ENCODE peak calls at places on chromosomes 13 and 19, in seven cellular contexts. V is A673, P is cardiac muscle cell, B is keratinocyte, C is tibial nerve, N is heart left ventricle, K is aorta. Q is an unnamed sample.

GRCh38 chr19:39412867-39413268 is 399 bp downstream of the PLEKHG2 start:
- DNase-seq in N (no peak), K (no peak), B (no peak), P (no peak), C (no peak), V (no peak), Q (no peak)

GRCh38 chr13:78993792-78994191 is 334.8 kb upstream of the OBI1 start:
- DNase-seq in C (no peak), K (no peak), N (no peak), P (no peak), V (peak; percentile 14), B (no peak), Q (no peak)

GRCh38 chr13:50612717-50613116 is 230.8 kb downstream of the DLEU7 start:
- DNase-seq in V (no peak), B (no peak), N (no peak), K (no peak), C (no peak), P (no peak), Q (no peak)

GRCh38 chr13:76790519-76791289 is 95.5 kb downstream of the KCTD12 start:
- DNase-seq in C (no peak), B (no peak), P (peak; percentile 51), N (no peak), K (no peak), V (no peak), Q (no peak)

GRCh38 chr19:15828121-15828620 is 12.7 kb upstream of the OR10H1 start:
- DNase-seq in C (no peak), N (no peak), K (no peak), P (no peak), B (no peak), V (no peak), Q (no peak)

GRCh38 chr13:46051958-46052313 is 610 bp downstream of the ZC3H13 start:
- DNase-seq in P (no peak), C (no peak), K (no peak), N (no peak), B (no peak), V (no peak), Q (no peak)

GRCh38 chr13:30720470-30720869 is 14.9 kb upstream of the ALOX5AP start:
- DNase-seq in P (no peak), B (no peak), K (no peak), V (no peak), C (no peak), N (no peak), Q (no peak)

GRCh38 chr13:42893346-42893745 is 98.7 kb downstream of the EPSTI1 start:
- DNase-seq in V (no peak), B (no peak), P (peak; percentile 60), C (no peak), K (no peak), N (no peak), Q (no peak)

GRCh38 chr13:95367309-95367843 is 66.1 kb upstream of the ABCC4 start:
- DNase-seq in K (no peak), V (peak; percentile 83), C (no peak), P (no peak), N (no peak), B (no peak), Q (no peak)

GRCh38 chr19:35509861-35510625 is 3.4 kb downstream of the DMKN start:
- DNase-seq in V (peak; percentile 56), N (peak; percentile 86), B (peak; percentile 78), C (peak; percentile 33), P (peak; percentile 61), K (peak; percentile 94), Q (no peak)

GRCh38 chr19:34319785-34320184 is 45.2 kb upstream of the GPI start:
- DNase-seq in N (no peak), C (no peak), B (no peak), V (no peak), P (no peak), K (no peak), Q (no peak)

GRCh38 chr13:107964356-107964755 is 251.0 kb downstream of the LIG4 start:
- DNase-seq in V (peak; percentile 19), P (peak; percentile 1), C (no peak), N (no peak), K (no peak), B (no peak), Q (no peak)

GRCh38 chr13:32676242-32676641 is 90.0 kb downstream of the PDS5B start:
- DNase-seq in V (no peak), P (no peak), K (no peak), B (no peak), C (no peak), N (no peak), Q (no peak)

GRCh38 chr19:46618670-46619231 is 6.1 kb downstream of the PTGIR start:
- DNase-seq in V (peak; percentile 62), P (peak; percentile 76), N (peak; percentile 14), K (no peak), C (no peak), B (no peak), Q (no peak)

GRCh38 chr13:95497307-95497943 is 55.1 kb upstream of the CLDN10 start:
- DNase-seq in N (peak; percentile 68), K (no peak), P (no peak), B (no peak), V (no peak), C (no peak), Q (no peak)

GRCh38 chr13:42039457-42039945 is 8.9 kb upstream of the DGKH start:
- DNase-seq in C (no peak), N (no peak), K (no peak), P (no peak), V (no peak), B (no peak), Q (no peak)

GRCh38 chr13:74026753-74027152 is 107.5 kb downstream of the KLF12 start:
- DNase-seq in V (peak; percentile 25), P (peak; percentile 4), C (no peak), K (no peak), N (no peak), B (no peak), Q (no peak)

GRCh38 chr13:27200413-27201066 is 28.9 kb upstream of the USP12 start:
- DNase-seq in C (no peak), P (no peak), K (no peak), V (no peak), B (no peak), N (no peak), Q (no peak)

GRCh38 chr13:87535911-87536310 is 135.3 kb upstream of the SLITRK5 start:
- DNase-seq in C (no peak), B (peak; percentile 36), N (no peak), K (no peak), P (no peak), V (no peak), Q (no peak)

GRCh38 chr13:39016789-39017188 is 21.1 kb downstream of the PROSER1 start:
- DNase-seq in P (peak; percentile 51), N (no peak), C (no peak), V (peak; percentile 56), K (no peak), B (no peak), Q (no peak)

GRCh38 chr13:57829496-57829895 is 198.0 kb downstream of the PCDH17 start:
- DNase-seq in P (no peak), N (no peak), K (no peak), V (no peak), B (no peak), C (no peak), Q (no peak)

GRCh38 chr13:42812311-42812710 is 30.9 kb downstream of the FAM216B start:
- DNase-seq in N (no peak), B (no peak), K (no peak), P (peak; percentile 26), V (no peak), C (no peak), Q (no peak)

DNA sequence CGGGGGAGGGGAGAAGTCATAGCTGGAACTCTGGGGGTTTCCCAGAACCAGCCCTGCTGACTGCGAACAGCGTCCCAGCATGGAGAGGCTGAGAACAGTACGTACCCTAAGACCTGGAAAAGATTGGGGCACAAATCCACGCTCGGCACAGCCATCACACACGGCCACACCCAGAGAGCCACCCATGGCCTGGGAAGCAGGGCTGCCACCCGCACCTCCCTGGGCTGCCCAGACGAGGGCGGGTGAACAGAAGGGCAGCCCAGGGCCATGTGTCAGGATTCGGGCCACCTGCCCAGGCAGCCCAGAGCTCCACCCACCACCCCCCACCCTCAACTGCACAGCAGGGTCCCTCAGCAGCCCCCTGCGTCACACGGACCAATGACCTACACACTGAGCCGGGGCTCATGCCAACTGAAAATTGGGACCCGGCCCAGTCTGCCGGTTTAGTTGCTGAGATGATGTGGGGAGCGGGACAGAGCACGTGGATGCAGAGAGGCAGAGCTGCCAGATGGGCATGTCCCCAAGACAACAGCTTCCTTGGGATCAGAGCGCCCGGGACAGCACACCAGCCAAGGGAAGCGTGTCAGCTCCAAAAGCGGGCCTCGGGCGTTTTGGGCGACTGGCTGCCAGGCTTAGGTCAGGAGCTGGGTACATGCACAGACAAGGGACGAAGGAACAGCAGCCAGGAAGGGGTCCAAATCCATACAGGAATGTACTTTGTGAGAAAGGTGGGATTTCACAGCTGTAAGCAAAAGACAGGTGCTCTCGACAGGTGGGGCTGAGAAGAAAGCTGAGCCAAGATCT is 8.4 kb downstream of the UBXN6 start:
- DNase-seq in V (no peak), K (no peak), P (no peak), C (no peak), B (no peak), N (peak; percentile 82), Q (no peak)
- H3K27ac ChIP-seq in V (no peak overlapping the region), K (no peak overlapping the region), P (no peak overlapping the region), C (no peak overlapping the region), B (no peak overlapping the region), N (peak overlapping the region; percentile 55), Q (no peak overlapping the region)

GRCh38 chr19:28609091-28609755 is 603.7 kb downstream of the UQCRFS1 start:
- DNase-seq in N (no peak), P (no peak), B (no peak), V (no peak), K (no peak), C (no peak), Q (no peak)

GRCh38 chr19:28606269-28607032 is 606.5 kb downstream of the UQCRFS1 start:
- DNase-seq in C (no peak), B (no peak), N (no peak), V (no peak), P (no peak), K (no peak), Q (no peak)

GRCh38 chr19:28605501-28606268 is 607.3 kb downstream of the UQCRFS1 start:
- DNase-seq in P (no peak), K (no peak), B (no peak), N (no peak), C (no peak), V (no peak), Q (no peak)

GRCh38 chr19:28608292-28608691 is 604.7 kb downstream of the UQCRFS1 start:
- DNase-seq in C (no peak), P (no peak), B (no peak), N (no peak), V (no peak), K (no peak), Q (no peak)

GRCh38 chr19:28607066-28607583 is 605.8 kb downstream of the UQCRFS1 start:
- DNase-seq in K (no peak), B (no peak), V (no peak), N (no peak), C (no peak), P (no peak), Q (no peak)
- H3K27ac ChIP-seq in K (no peak overlapping the region), B (no peak overlapping the region), V (no peak overlapping the region), N (no peak overlapping the region), C (no peak overlapping the region), P (no peak overlapping the region), Q (no peak overlapping the region)

GRCh38 chr19:48651682-48652046 is 5.7 kb upstream of the CA11 start:
- DNase-seq in N (no peak), C (no peak), B (no peak), P (no peak), K (no peak), V (no peak), Q (no peak)
- H3K27ac ChIP-seq in N (no peak overlapping the region), C (no peak overlapping the region), B (no peak overlapping the region), P (no peak overlapping the region), K (no peak overlapping the region), V (no peak overlapping the region), Q (no peak overlapping the region)

GRCh38 chr19:18656337-18657086 is 19.7 kb downstream of the KLHL26 start:
- DNase-seq in C (no peak), K (no peak), B (no peak), V (no peak), P (no peak), N (no peak), Q (no peak)
- H3K27ac ChIP-seq in C (no peak overlapping the region), K (no peak overlapping the region), B (no peak overlapping the region), V (no peak overlapping the region), P (no peak overlapping the region), N (no peak overlapping the region), Q (no peak overlapping the region)